ENCODE peak calls at places on chromosomes 12 and 14, in five cellular contexts. I, W, D, N and M are unnamed samples.

GRCh38 chr14:51401756-51402155 is 161.7 kb downstream of the TMX1 start:
- DNase-seq in I (no peak), W (no peak), D (no peak), N (no peak), M (no peak)

GRCh38 chr12:66168410-66168809 is 1.4 kb downstream of the TMBIM4 start:
- DNase-seq in I (no peak), W (no peak), D (no peak), N (no peak), M (no peak)

GRCh38 chr12:57389033-57389432 is 41.8 kb downstream of the R3HDM2 start:
- DNase-seq in I (no peak), W (no peak), D (no peak), N (no peak), M (no peak)

GRCh38 chr14:65565948-65566347 is 153.4 kb downstream of the FUT8 start:
- DNase-seq in I (no peak), W (no peak), D (no peak), N (no peak), M (no peak)

GRCh38 chr12:3336606-3337311 is 154.2 kb upstream of the PRMT8 start:
- DNase-seq in I (no peak), W (no peak), D (peak), N (no peak), M (no peak)

GRCh38 chr14:24241829-24242443 is 487 bp downstream of the TINF2 start:
- DNase-seq in I (peak), W (peak), D (peak), N (peak), M (peak)

GRCh38 chr12:105420659-105421240 is 90.3 kb downstream of the C12orf75 start:
- DNase-seq in I (peak), W (peak), D (peak), N (peak), M (peak)

GRCh38 chr12:728781-729180 is 23.6 kb upstream of the WNK1 start:
- DNase-seq in I (no peak), W (no peak), D (no peak), N (no peak), M (no peak)

GRCh38 chr12:122036153-122036552 is 14.5 kb downstream of the BCL7A start:
- DNase-seq in I (no peak), W (no peak), D (no peak), N (no peak), M (no peak)

GRCh38 chr12:106585237-106585834 is 2.5 kb downstream of the RFX4 start:
- DNase-seq in I (no peak), W (no peak), D (no peak), N (no peak), M (peak)

GRCh38 chr14:73242274-73242960 is 5.1 kb downstream of the PAPLN start:
- DNase-seq in I (no peak), W (peak), D (peak), N (no peak), M (no peak)

GRCh38 chr14:100584056-100585031 is 2.9 kb downstream of the BEGAIN start:
- DNase-seq in I (no peak), W (no peak), D (no peak), N (no peak), M (peak)

GRCh38 chr12:28536088-28536487 is 345.8 kb downstream of the CCDC91 start:
- DNase-seq in I (no peak), W (no peak), D (no peak), N (no peak), M (no peak)

GRCh38 chr14:101113108-101113612 is 209.6 kb upstream of the RTL1 start:
- DNase-seq in I (no peak), W (peak), D (no peak), N (no peak), M (no peak)

GRCh38 chr14:57060276-57060956 is 208.3 kb downstream of the EXOC5 start:
- DNase-seq in I (no peak), W (no peak), D (no peak), N (no peak), M (no peak)

GRCh38 chr12:113900711-113901110 is 65.4 kb downstream of the RBM19 start:
- DNase-seq in I (no peak), W (no peak), D (no peak), N (no peak), M (no peak)

GRCh38 chr14:24774167-24774915 is 140.4 kb upstream of the GZMB start:
- DNase-seq in I (no peak), W (no peak), D (no peak), N (no peak), M (no peak)